ENCODE peak calls at places on chromosomes 2 and 18, in eight cellular contexts. D is stimulated activated CD4-positive, alpha-beta T cell treated with anti-CD3 and anti-CD28 coated beads, Interleukin-2, amount 100 ng/mL, for 48 hours; T is SW 1271; U is activated T-helper 1 cell treated with Interleukin-2 at 50 U/mL for 16 hours; W is HFF-Myc; S is hepatic stellate cell; R is mesendoderm; F is HCEC 1CT. X is an unnamed sample.

GRCh38 chr2:126979604-126980003 is 80.9 kb downstream of the TEX51 start:
- DNase-seq in S (no peak), W (no peak), T (no peak), F (no peak), U (no peak), R (no peak), D (no peak), X (no peak)

GRCh38 chr2:9721346-9721745 is 90.5 kb upstream of the YWHAQ start:
- DNase-seq in D (no peak), W (no peak), R (no peak), U (no peak), F (no peak), S (no peak), T (no peak), X (no peak)

GRCh38 chr2:7900593-7900992 is 781.3 kb upstream of the ID2 start:
- DNase-seq in F (no peak), T (no peak), D (no peak), S (no peak), R (no peak), W (no peak), U (no peak), X (no peak)

GRCh38 chr18:4586729-4587128 is 131.6 kb upstream of the DLGAP1 start:
- DNase-seq in T (no peak), D (no peak), R (peak), U (no peak), W (no peak), S (no peak), F (no peak), X (no peak)

GRCh38 chr2:225614915-225615314 is 215.4 kb downstream of the NYAP2 start:
- DNase-seq in W (no peak), D (no peak), F (no peak), S (no peak), T (no peak), U (no peak), R (no peak), X (no peak)

GRCh38 chr2:129768485-129769258 is 210.8 kb upstream of the RAB6C start:
- DNase-seq in T (no peak), U (no peak), S (no peak), R (no peak), F (no peak), D (no peak), W (no peak), X (no peak)

GRCh38 chr2:112542974-112543760 is 902 bp downstream of the POLR1B start:
- DNase-seq in R (peak), T (peak), W (no peak), F (peak), S (peak), D (no peak), U (no peak), X (peak)

GRCh38 chr2:202778217-202778616 is 93.3 kb downstream of the ICA1L start:
- DNase-seq in T (no peak), R (no peak), W (no peak), U (no peak), S (no peak), D (no peak), F (no peak), X (peak)

GRCh38 chr2:75637568-75637967 is 9.0 kb upstream of the MRPL19 start:
- DNase-seq in F (no peak), W (no peak), D (no peak), S (no peak), R (peak), T (no peak), U (no peak), X (no peak)

GRCh38 chr2:213001285-213001910 is 150.0 kb downstream of the IKZF2 start:
- DNase-seq in D (no peak), T (no peak), R (no peak), U (no peak), S (no peak), W (no peak), F (no peak), X (no peak)